ENCODE peak calls at places on chromosomes 4 and X, in seven cellular contexts. K, F, Z, U, G, I and N are unnamed samples.

GRCh38 chr4:56804551-56804950 is 16.9 kb downstream of the SPINK2 start:
- DNase-seq in K (peak), F (peak), Z (no peak), U (no peak), G (no peak), I (no peak), N (no peak)

GRCh38 chrX:41110801-41111625 is 25.8 kb downstream of the USP9X start:
- DNase-seq in K (no peak), F (no peak), Z (no peak), U (peak), G (no peak), I (no peak), N (peak)

GRCh38 chrX:153339662-153340061 is 5.7 kb downstream of the ZNF275 start:
- DNase-seq in K (no peak), F (no peak), Z (no peak), U (no peak), G (no peak), I (no peak), N (no peak)

GRCh38 chr4:6873291-6873690 is 36.3 kb upstream of the TBC1D14 start:
- DNase-seq in K (no peak), F (no peak), Z (peak), U (peak), G (no peak), I (no peak), N (no peak)

GRCh38 chr4:108483077-108483476 is 137.3 kb upstream of the RPL34 start:
- DNase-seq in K (no peak), F (no peak), Z (no peak), U (no peak), G (no peak), I (no peak), N (no peak)

GRCh38 chrX:65587616-65588526 is 53.3 kb upstream of the LAS1L start:
- DNase-seq in K (no peak), F (no peak), Z (no peak), U (no peak), G (no peak), I (peak), N (no peak)

GRCh38 chr4:31442236-31442635 is 722.1 kb downstream of the PCDH7 start:
- DNase-seq in K (no peak), F (no peak), Z (no peak), U (peak), G (peak), I (no peak), N (peak)

GRCh38 chr4:158787718-158788441 is 19.1 kb downstream of the FNIP2 start:
- DNase-seq in K (no peak), F (no peak), Z (no peak), U (peak), G (no peak), I (no peak), N (no peak)

GRCh38 chr4:86652332-86652932 is 58.3 kb downstream of the PTPN13 start:
- DNase-seq in K (no peak), F (no peak), Z (no peak), U (no peak), G (no peak), I (no peak), N (no peak)

GRCh38 chr4:71540749-71541269 is 202.0 kb downstream of the SLC4A4 start:
- DNase-seq in K (no peak), F (no peak), Z (peak), U (no peak), G (no peak), I (no peak), N (no peak)

GRCh38 chrX:155767101-155767878 is 113.9 kb upstream of the VAMP7 start:
- DNase-seq in K (peak), F (peak), Z (peak), U (peak), G (peak), I (peak), N (peak)

GRCh38 chr4:52421811-52422213 is 237.3 kb downstream of the USP46 start:
- DNase-seq in K (no peak), F (no peak), Z (no peak), U (no peak), G (no peak), I (no peak), N (no peak)

GRCh38 chr4:185351691-185352090 is 44.0 kb downstream of the LRP2BP start:
- DNase-seq in K (no peak), F (no peak), Z (no peak), U (no peak), G (no peak), I (no peak), N (no peak)

GRCh38 chr4:11367371-11367770 is 61.3 kb downstream of the HS3ST1 start:
- DNase-seq in K (no peak), F (peak), Z (peak), U (peak), G (no peak), I (peak), N (no peak)

GRCh38 chrX:70479197-70479969 is 34.7 kb downstream of the DLG3 start:
- DNase-seq in K (peak), F (peak), Z (peak), U (no peak), G (no peak), I (no peak), N (no peak)

GRCh38 chr4:47791978-47792377 is 45.9 kb downstream of the CORIN start:
- DNase-seq in K (no peak), F (no peak), Z (no peak), U (no peak), G (no peak), I (no peak), N (no peak)

GRCh38 chrX:6199519-6199918 is 29.1 kb downstream of the NLGN4X start:
- DNase-seq in K (no peak), F (no peak), Z (no peak), U (no peak), G (no peak), I (no peak), N (no peak)

GRCh38 chrX:100289159-100289558 is 120.9 kb downstream of the PCDH19 start:
- DNase-seq in K (no peak), F (no peak), Z (no peak), U (no peak), G (no peak), I (no peak), N (no peak)

GRCh38 chrX:83759872-83760271 is 101.1 kb upstream of the CYLC1 start:
- DNase-seq in K (no peak), F (no peak), Z (peak), U (peak), G (no peak), I (no peak), N (no peak)

GRCh38 chr4:21709031-21709430 is 239.5 kb downstream of the KCNIP4 start:
- DNase-seq in K (no peak), F (no peak), Z (no peak), U (no peak), G (no peak), I (no peak), N (no peak)

GRCh38 chrX:7286461-7286860 is 138.5 kb upstream of the PUDP start:
- DNase-seq in K (no peak), F (no peak), Z (no peak), U (no peak), G (no peak), I (no peak), N (no peak)

GRCh38 chr4:2284934-2285664 is 23.2 kb upstream of the MXD4 start:
- DNase-seq in K (no peak), F (peak), Z (no peak), U (no peak), G (no peak), I (no peak), N (no peak)

GRCh38 chrX:72094894-72095293 is 36.8 kb downstream of the RTL5 start:
- DNase-seq in K (no peak), F (no peak), Z (no peak), U (peak), G (no peak), I (no peak), N (no peak)

GRCh38 chr4:129668092-129668491 is 572.1 kb downstream of the C4orf33 start:
- DNase-seq in K (no peak), F (no peak), Z (no peak), U (no peak), G (no peak), I (no peak), N (no peak)

GRCh38 chr4:85018983-85019382 is 52.5 kb upstream of the WDFY3 start:
- DNase-seq in K (no peak), F (no peak), Z (no peak), U (no peak), G (no peak), I (no peak), N (no peak)

GRCh38 chrX:19291086-19291485 is 52.6 kb upstream of the PDHA1 start:
- DNase-seq in K (no peak), F (no peak), Z (no peak), U (no peak), G (peak), I (no peak), N (peak)

GRCh38 chrX:44954562-44954961 is 81.6 kb downstream of the KDM6A start:
- DNase-seq in K (no peak), F (no peak), Z (no peak), U (no peak), G (no peak), I (no peak), N (no peak)

GRCh38 chr4:7630559-7631287 is 196.0 kb upstream of the PSAPL1 start:
- DNase-seq in K (peak), F (peak), Z (no peak), U (no peak), G (no peak), I (no peak), N (no peak)